ENCODE peak calls at places on chromosomes 13 and 19, in eight cellular contexts. One of them, this sample, is unnamed.

GRCh38 chr13:72716776-72717175 is 10.7 kb downstream of the MZT1 start:
- DNase-seq in body of pancreas: no peak
- DNase-seq in right lobe of liver: no peak
- DNase-seq in stomach: no peak
- DNase-seq in breast epithelium: no peak
- DNase-seq in adrenal gland: no peak
- DNase-seq in heart left ventricle: no peak
- DNase-seq in endothelial cell of umbilical vein: peak
- DNase-seq in this sample: no peak

GRCh38 chr13:98983182-98983581 is 5.3 kb upstream of the DOCK9 start:
- DNase-seq in body of pancreas: no peak
- DNase-seq in right lobe of liver: no peak
- DNase-seq in stomach: no peak
- DNase-seq in breast epithelium: no peak
- DNase-seq in adrenal gland: no peak
- DNase-seq in heart left ventricle: no peak
- DNase-seq in endothelial cell of umbilical vein: peak
- DNase-seq in this sample: no peak

GRCh38 chr13:113855012-113855921 is 8.6 kb downstream of the GAS6 start:
- DNase-seq in body of pancreas: peak
- DNase-seq in right lobe of liver: no peak
- DNase-seq in stomach: peak
- DNase-seq in breast epithelium: peak
- DNase-seq in adrenal gland: no peak
- DNase-seq in heart left ventricle: peak
- DNase-seq in endothelial cell of umbilical vein: no peak
- DNase-seq in this sample: no peak

GRCh38 chr19:52212572-52213255 is 22.9 kb downstream of the PPP2R1A start:
- DNase-seq in body of pancreas: no peak
- DNase-seq in right lobe of liver: no peak
- DNase-seq in stomach: no peak
- DNase-seq in breast epithelium: no peak
- DNase-seq in adrenal gland: no peak
- DNase-seq in heart left ventricle: no peak
- DNase-seq in endothelial cell of umbilical vein: no peak
- DNase-seq in this sample: peak

GRCh38 chr19:33177417-33177976 is 16.6 kb upstream of the LRP3 start:
- DNase-seq in body of pancreas: peak
- DNase-seq in right lobe of liver: no peak
- DNase-seq in stomach: no peak
- DNase-seq in breast epithelium: no peak
- DNase-seq in adrenal gland: peak
- DNase-seq in heart left ventricle: no peak
- DNase-seq in endothelial cell of umbilical vein: no peak
- DNase-seq in this sample: peak

GRCh38 chr13:34521166-34521565 is 420.9 kb upstream of the NBEA start:
- DNase-seq in body of pancreas: no peak
- DNase-seq in right lobe of liver: no peak
- DNase-seq in stomach: no peak
- DNase-seq in breast epithelium: no peak
- DNase-seq in adrenal gland: peak
- DNase-seq in heart left ventricle: no peak
- DNase-seq in endothelial cell of umbilical vein: no peak
- DNase-seq in this sample: no peak

GRCh38 chr13:51717786-51718398 is 86.1 kb downstream of the DHRS12 start:
- DNase-seq in body of pancreas: no peak
- DNase-seq in right lobe of liver: no peak
- DNase-seq in stomach: no peak
- DNase-seq in breast epithelium: no peak
- DNase-seq in adrenal gland: no peak
- DNase-seq in heart left ventricle: no peak
- DNase-seq in endothelial cell of umbilical vein: no peak
- DNase-seq in this sample: no peak

GRCh38 chr19:3656073-3656746 is 29.6 kb upstream of the CACTIN start:
- DNase-seq in body of pancreas: no peak
- DNase-seq in right lobe of liver: no peak
- DNase-seq in stomach: no peak
- DNase-seq in breast epithelium: no peak
- DNase-seq in adrenal gland: no peak
- DNase-seq in heart left ventricle: no peak
- DNase-seq in endothelial cell of umbilical vein: no peak
- DNase-seq in this sample: no peak

GRCh38 chr13:24511019-24511823 is 1.4 kb downstream of the PARP4 start:
- DNase-seq in body of pancreas: peak
- DNase-seq in right lobe of liver: no peak
- DNase-seq in stomach: peak
- DNase-seq in breast epithelium: peak
- DNase-seq in adrenal gland: no peak
- DNase-seq in heart left ventricle: no peak
- DNase-seq in endothelial cell of umbilical vein: peak
- DNase-seq in this sample: no peak

GRCh38 chr19:42005504-42005903 is 11.5 kb upstream of the ATP1A3 start:
- DNase-seq in body of pancreas: no peak
- DNase-seq in right lobe of liver: no peak
- DNase-seq in stomach: no peak
- DNase-seq in breast epithelium: no peak
- DNase-seq in adrenal gland: no peak
- DNase-seq in heart left ventricle: no peak
- DNase-seq in endothelial cell of umbilical vein: no peak
- DNase-seq in this sample: no peak
- H3K4me3 ChIP-seq in body of pancreas: no peak
- H3K4me3 ChIP-seq in right lobe of liver: no peak
- H3K4me3 ChIP-seq in stomach: no peak
- H3K4me3 ChIP-seq in breast epithelium: no peak
- H3K4me3 ChIP-seq in adrenal gland: no peak
- H3K4me3 ChIP-seq in heart left ventricle: no peak
- H3K4me3 ChIP-seq in endothelial cell of umbilical vein: no peak
- H3K4me3 ChIP-seq in this sample: no peak

DNA sequence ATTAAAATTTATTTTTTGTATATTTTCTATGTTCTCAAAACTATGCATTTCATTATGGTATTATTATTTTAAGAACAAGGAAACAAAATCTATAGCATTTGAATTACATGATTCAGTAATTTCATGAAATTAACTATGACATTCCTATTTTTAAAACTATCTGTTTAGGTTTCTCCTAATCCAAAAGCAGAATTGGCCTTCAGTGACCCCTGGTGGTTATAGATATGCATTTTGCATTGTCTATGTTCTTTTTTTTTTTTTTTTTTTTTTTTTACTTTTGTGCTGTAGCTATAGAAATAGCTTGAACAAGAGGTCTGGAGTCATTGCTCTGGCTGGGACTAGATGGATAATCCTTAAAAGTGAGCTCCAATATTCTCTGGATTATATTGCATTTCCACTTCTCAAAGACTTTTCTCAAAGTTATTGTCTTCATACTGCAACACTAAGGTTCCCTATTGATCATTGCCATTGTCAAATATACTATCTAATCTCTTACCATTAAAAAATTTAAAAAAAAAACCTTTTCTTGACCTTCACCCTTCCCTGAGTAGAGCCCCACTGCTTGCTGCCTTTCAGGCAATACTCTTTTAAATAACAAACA is 15.9 kb upstream of the DNAJC3 start:
- DNase-seq in body of pancreas: peak
- DNase-seq in right lobe of liver: no peak
- DNase-seq in stomach: no peak
- DNase-seq in breast epithelium: no peak
- DNase-seq in adrenal gland: no peak
- DNase-seq in heart left ventricle: no peak
- DNase-seq in endothelial cell of umbilical vein: peak
- DNase-seq in this sample: no peak
- TF ChIP-seq CTCF in body of pancreas: peak
- TF ChIP-seq CTCF in right lobe of liver: peak
- TF ChIP-seq CTCF in stomach: peak
- TF ChIP-seq CTCF in breast epithelium: no peak
- TF ChIP-seq CTCF in adrenal gland: peak
- TF ChIP-seq CTCF in heart left ventricle: peak
- TF ChIP-seq CTCF in endothelial cell of umbilical vein: peak
- TF ChIP-seq CTCF in this sample: no peak

GRCh38 chr19:35908977-35909683 is 1.0 kb upstream of the TYROBP start:
- DNase-seq in body of pancreas: peak
- DNase-seq in right lobe of liver: peak
- DNase-seq in stomach: peak
- DNase-seq in breast epithelium: peak
- DNase-seq in adrenal gland: peak
- DNase-seq in heart left ventricle: peak
- DNase-seq in endothelial cell of umbilical vein: no peak
- DNase-seq in this sample: peak
- TF ChIP-seq POLR2A in body of pancreas: peak
- TF ChIP-seq POLR2A in right lobe of liver: peak
- TF ChIP-seq POLR2A in stomach: no peak
- TF ChIP-seq POLR2A in breast epithelium: no peak
- TF ChIP-seq POLR2A in adrenal gland: no peak
- TF ChIP-seq POLR2A in heart left ventricle: no peak
- TF ChIP-seq POLR2A in endothelial cell of umbilical vein: no peak
- TF ChIP-seq POLR2A in this sample: no peak

DNA sequence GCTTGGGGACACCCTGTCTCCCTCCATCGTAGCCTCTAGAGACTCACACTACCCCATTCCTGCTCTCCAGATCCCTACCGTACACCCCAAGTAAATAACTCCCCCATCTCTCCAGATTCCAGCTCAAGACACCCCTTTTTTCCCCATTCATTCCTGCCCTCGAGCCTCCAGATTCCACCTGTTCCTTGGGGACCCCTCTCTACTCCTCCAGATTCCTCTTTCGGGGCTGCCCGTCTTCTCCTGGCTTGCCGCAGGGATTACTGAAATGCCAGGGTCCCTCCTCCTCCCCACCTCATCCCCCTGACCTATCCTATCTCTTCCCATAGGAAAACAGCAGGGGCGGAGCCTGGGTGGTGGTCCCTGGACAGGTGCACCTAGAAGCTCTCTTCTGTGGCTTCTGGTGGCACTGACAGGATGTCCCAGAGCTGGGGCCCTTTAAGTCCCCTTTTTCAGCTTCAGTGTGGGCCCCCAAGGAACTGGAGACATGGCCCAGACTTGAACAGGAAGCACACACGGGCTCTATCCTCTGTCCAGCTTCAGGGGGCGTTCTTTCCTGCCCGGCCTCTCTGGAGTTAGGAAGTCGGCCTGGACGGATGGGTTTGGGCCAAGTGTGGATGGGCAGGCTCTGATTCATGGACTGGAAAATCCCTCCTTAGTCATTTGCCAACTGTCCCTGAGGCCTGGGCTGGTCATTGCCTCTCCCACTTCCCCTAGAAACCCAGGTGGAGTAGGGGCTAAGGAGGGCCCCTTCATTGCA is 1.2 kb downstream of the ZSWIM4 start:
- DNase-seq in body of pancreas: peak
- DNase-seq in right lobe of liver: peak
- DNase-seq in stomach: peak
- DNase-seq in breast epithelium: peak
- DNase-seq in adrenal gland: peak
- DNase-seq in heart left ventricle: peak
- DNase-seq in endothelial cell of umbilical vein: peak
- DNase-seq in this sample: peak
- H3K4me3 ChIP-seq in body of pancreas: peak
- H3K4me3 ChIP-seq in right lobe of liver: no peak
- H3K4me3 ChIP-seq in stomach: peak
- H3K4me3 ChIP-seq in breast epithelium: peak
- H3K4me3 ChIP-seq in adrenal gland: no peak
- H3K4me3 ChIP-seq in heart left ventricle: peak
- H3K4me3 ChIP-seq in endothelial cell of umbilical vein: peak
- H3K4me3 ChIP-seq in this sample: no peak

DNA sequence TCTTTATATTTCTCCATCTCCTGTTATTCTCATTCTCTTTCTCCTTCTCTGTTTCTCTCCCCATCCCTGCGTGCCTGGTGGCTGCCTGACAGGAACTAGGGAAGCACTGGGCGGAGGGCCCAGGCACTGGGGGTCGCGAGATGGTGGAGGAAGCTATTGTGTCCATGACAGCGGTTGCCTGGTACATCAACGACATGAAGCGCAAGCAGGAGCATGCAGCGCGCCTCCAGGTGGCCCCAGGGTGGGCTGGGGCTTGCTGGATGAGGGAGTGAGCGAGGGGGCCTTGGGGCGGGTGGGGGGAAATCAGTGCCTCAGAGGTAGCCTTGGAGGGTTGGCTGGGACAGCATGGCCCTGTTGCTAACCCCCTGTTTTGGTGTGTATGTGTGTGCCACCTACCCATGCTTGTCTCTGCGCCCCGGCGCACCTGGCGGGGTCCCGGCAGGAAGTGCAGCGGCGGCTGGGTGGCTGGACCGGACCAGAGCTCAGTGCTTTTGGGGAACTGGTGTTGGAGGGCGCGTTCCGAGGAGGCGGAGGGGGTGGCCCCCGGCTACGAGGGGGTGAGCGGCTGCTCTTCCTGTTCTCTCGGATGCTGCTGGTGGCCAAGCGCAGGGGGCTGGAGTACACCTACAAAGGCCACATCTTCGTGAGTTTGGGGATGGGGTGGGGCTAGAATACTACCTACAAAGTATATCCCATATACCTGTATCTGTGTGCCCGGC is 5.2 kb downstream of the PLEKHG2 start:
- DNase-seq in body of pancreas: no peak
- DNase-seq in right lobe of liver: no peak
- DNase-seq in stomach: no peak
- DNase-seq in breast epithelium: no peak
- DNase-seq in adrenal gland: no peak
- DNase-seq in heart left ventricle: no peak
- DNase-seq in endothelial cell of umbilical vein: no peak
- DNase-seq in this sample: no peak
- TF ChIP-seq CTCF in body of pancreas: no peak
- TF ChIP-seq CTCF in right lobe of liver: no peak
- TF ChIP-seq CTCF in stomach: no peak
- TF ChIP-seq CTCF in breast epithelium: no peak
- TF ChIP-seq CTCF in adrenal gland: no peak
- TF ChIP-seq CTCF in heart left ventricle: no peak
- TF ChIP-seq CTCF in endothelial cell of umbilical vein: no peak
- TF ChIP-seq CTCF in this sample: no peak

DNA sequence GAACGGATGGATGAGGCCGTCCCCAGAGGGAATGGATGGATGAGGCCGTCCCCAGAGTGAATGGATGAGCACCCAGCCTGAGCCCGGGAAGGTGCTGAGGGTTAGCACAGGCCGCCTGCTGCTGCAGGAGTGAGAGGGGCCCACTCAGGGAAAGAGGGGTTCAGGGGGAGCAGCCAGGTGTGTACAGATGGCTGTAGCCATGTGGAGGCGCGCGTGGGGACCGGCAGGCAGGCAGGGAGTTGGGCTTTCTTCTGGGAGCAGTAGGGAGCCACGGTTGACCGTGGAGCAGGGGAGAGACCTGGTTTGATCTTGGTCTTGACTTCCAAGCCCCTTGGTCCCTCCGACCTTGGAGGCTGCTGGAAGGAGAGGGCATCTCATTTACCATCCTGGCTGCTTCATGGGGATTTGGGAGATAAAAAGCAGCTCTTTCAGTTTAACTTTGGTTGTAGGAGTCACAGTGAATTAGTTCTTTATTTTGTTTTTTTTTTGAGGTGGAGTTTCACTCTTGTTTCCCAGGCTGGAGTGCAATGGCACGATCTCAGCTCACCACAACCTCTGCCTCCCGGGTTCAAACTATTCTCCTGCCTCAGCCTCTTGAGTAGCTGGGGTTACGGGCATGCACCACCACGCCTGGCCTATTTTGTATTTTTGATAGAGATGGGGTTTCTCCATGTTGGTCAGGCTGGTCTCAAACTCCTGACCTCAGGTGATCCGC is 24.7 kb downstream of the ARID3A start:
- DNase-seq in body of pancreas: no peak
- DNase-seq in right lobe of liver: no peak
- DNase-seq in stomach: no peak
- DNase-seq in breast epithelium: no peak
- DNase-seq in adrenal gland: no peak
- DNase-seq in heart left ventricle: no peak
- DNase-seq in endothelial cell of umbilical vein: no peak
- DNase-seq in this sample: no peak
- TF ChIP-seq POLR2A in body of pancreas: no peak
- TF ChIP-seq POLR2A in right lobe of liver: no peak
- TF ChIP-seq POLR2A in stomach: no peak
- TF ChIP-seq POLR2A in breast epithelium: no peak
- TF ChIP-seq POLR2A in adrenal gland: no peak
- TF ChIP-seq POLR2A in heart left ventricle: no peak
- TF ChIP-seq POLR2A in endothelial cell of umbilical vein: no peak
- TF ChIP-seq POLR2A in this sample: no peak

This sample was measured in lower leg skin.